ENCODE peak calls at places on chromosomes 5 and 9, in four cellular contexts. N is stimulated activated CD8-positive, alpha-beta memory T cell treated with anti-CD3 and anti-CD28 coated beads, Interleukin-15, amount 100 ng/mL, for 1 hour; Q is neural crest cell; M is lower leg skin. U is an unnamed sample.

GRCh38 chr5:160272041-160272663 is 40.2 kb downstream of the CCNJL start:
- DNase-seq in N (no peak), M (no peak), Q (no peak), U (no peak)

GRCh38 chr5:135739383-135739961 is 95.0 kb upstream of the SLC25A48 start:
- DNase-seq in N (no peak), Q (no peak), M (peak; percentile 53), U (no peak)

GRCh38 chr9:110835859-110836271 is 167.3 kb downstream of the MUSK start:
- DNase-seq in M (no peak), N (no peak), Q (no peak), U (no peak)

GRCh38 chr9:125985998-125986655 is 239.0 kb downstream of the PBX3 start:
- DNase-seq in M (no peak), Q (no peak), N (no peak), U (no peak)

GRCh38 chr5:97019435-97020117 is 83.7 kb downstream of the LNPEP start:
- DNase-seq in M (no peak), N (no peak), Q (no peak), U (peak; percentile 38)

GRCh38 chr9:109730228-109730627 is 49.8 kb upstream of the PALM2AKAP2 start:
- DNase-seq in Q (no peak), N (no peak), M (no peak), U (no peak)

GRCh38 chr5:610744-611730 is 1.1 kb upstream of the CEP72 start:
- DNase-seq in Q (no peak), N (no peak), M (no peak), U (no peak)

GRCh38 chr5:154078305-154078704 is 39.5 kb downstream of the MFAP3 start:
- DNase-seq in Q (no peak), M (no peak), N (no peak), U (no peak)

GRCh38 chr5:124402144-124402581 is 344.3 kb downstream of the ZNF608 start:
- DNase-seq in N (no peak), Q (no peak), M (peak; percentile 29), U (no peak)

GRCh38 chr9:116156621-116157314 is 3.2 kb downstream of the PAPPA start:
- DNase-seq in Q (no peak), M (peak; percentile 28), N (no peak), U (peak; percentile 42)

GRCh38 chr9:135103001-135103446 is 15.6 kb downstream of the OLFM1 start:
- DNase-seq in M (no peak), Q (no peak), N (no peak), U (no peak)

GRCh38 chr5:133896873-133897272 is 71.6 kb downstream of the C5orf15 start:
- DNase-seq in Q (no peak), M (no peak), N (no peak), U (no peak)

GRCh38 chr5:179795049-179795862 is 1.5 kb downstream of the LTC4S start:
- DNase-seq in N (no peak), M (no peak), Q (no peak), U (no peak)

GRCh38 chr5:5419291-5420210 is 2.9 kb upstream of the ICE1 start:
- DNase-seq in M (no peak), Q (no peak), N (no peak), U (peak; percentile 27)

GRCh38 chr5:133569347-133569746 is 43.0 kb downstream of the FSTL4 start:
- DNase-seq in M (peak; percentile 37), Q (no peak), N (no peak), U (no peak)

U was measured in neuronal stem cell.